ENCODE peak calls at places on chromosomes 6 and 20, in five cellular contexts. L is colonic mucosa, B is cardiac muscle cell, I is fibroblast of lung, Y is tibial artery. M is an unnamed sample.

GRCh38 chr6:62392289-62392688 is 106.3 kb upstream of the KHDRBS2 start:
- DNase-seq in B (no peak), Y (no peak), L (no peak), I (no peak), M (no peak)

GRCh38 chr6:54737247-54737646 is 109.3 kb upstream of the FAM83B start:
- DNase-seq in B (no peak), L (no peak), I (no peak), Y (no peak), M (no peak)

GRCh38 chr20:56592211-56592610 is 36.9 kb upstream of the TFAP2C start:
- DNase-seq in I (no peak), L (no peak), B (no peak), Y (no peak), M (no peak)

GRCh38 chr6:100472674-100473073 is 8.0 kb upstream of the SIM1 start:
- DNase-seq in B (no peak), L (no peak), Y (no peak), I (no peak), M (no peak)

GRCh38 chr20:33407796-33408195 is 6.5 kb upstream of the CDK5RAP1 start:
- DNase-seq in L (no peak), I (no peak), Y (no peak), B (no peak), M (no peak)

GRCh38 chr6:2961971-2962370 is 9.4 kb downstream of the SERPINB6 start:
- DNase-seq in L (peak; percentile 84), B (no peak), I (no peak), Y (no peak), M (no peak)

GRCh38 chr20:45779011-45779915 is 12.4 kb downstream of the WFDC3 start:
- DNase-seq in L (peak; percentile 90), I (peak; percentile 100), B (no peak), Y (peak; percentile 97), M (peak; percentile 92)

GRCh38 chr6:167760979-167761793 is 65.5 kb upstream of the AFDN start:
- DNase-seq in Y (peak; percentile 70), L (no peak), B (peak; percentile 40), I (peak; percentile 75), M (peak; percentile 85)

GRCh38 chr20:23456416-23456815 is 3.7 kb upstream of the CST11 start:
- DNase-seq in Y (no peak), L (no peak), I (no peak), B (no peak), M (no peak)

GRCh38 chr20:39070484-39071231 is 108.5 kb downstream of the DHX35 start:
- DNase-seq in Y (no peak), L (no peak), B (no peak), I (peak; percentile 21), M (no peak)

GRCh38 chr6:52288216-52288615 is 3.7 kb upstream of the MCM3 start:
- DNase-seq in Y (no peak), L (no peak), B (no peak), I (no peak), M (no peak)

GRCh38 chr6:161533266-161533665 is 259.4 kb upstream of the AGPAT4 start:
- DNase-seq in I (no peak), B (no peak), Y (no peak), L (no peak), M (no peak)

GRCh38 chr20:3039426-3039825 is 4.0 kb upstream of the GNRH2 start:
- DNase-seq in Y (no peak), B (no peak), L (no peak), I (no peak), M (no peak)

GRCh38 chr6:165877773-165878172 is 214.7 kb upstream of the PDE10A start:
- DNase-seq in L (no peak), Y (no peak), I (no peak), B (no peak), M (no peak)

GRCh38 chr20:32823078-32823477 is 3.3 kb downstream of the MAPRE1 start:
- DNase-seq in L (no peak), I (peak; percentile 82), Y (peak; percentile 48), B (peak; percentile 26), M (no peak)

GRCh38 chr20:39206899-39207564 is 244.9 kb downstream of the DHX35 start:
- DNase-seq in B (no peak), Y (no peak), I (no peak), L (no peak), M (no peak)

GRCh38 chr20:51160821-51161220 is 137.9 kb upstream of the KCNG1 start:
- DNase-seq in B (no peak), L (no peak), I (no peak), Y (no peak), M (no peak)

GRCh38 chr6:2462831-2463230 is 217.4 kb upstream of the GMDS start:
- DNase-seq in Y (no peak), I (no peak), B (no peak), L (no peak), M (no peak)

GRCh38 chr6:155985660-155986138 is 530.1 kb upstream of the NOX3 start:
- DNase-seq in L (no peak), Y (peak; percentile 24), I (peak; percentile 0), B (no peak), M (no peak)

GRCh38 chr20:24337074-24337473 is 132.4 kb upstream of the SYNDIG1 start:
- DNase-seq in I (peak; percentile 24), B (no peak), Y (no peak), L (no peak), M (no peak)

GRCh38 chr6:52164319-52165094 is 21.7 kb upstream of the IL17A start:
- DNase-seq in I (no peak), Y (no peak), B (no peak), L (no peak), M (no peak)

GRCh38 chr6:108027594-108027993 is 46.9 kb downstream of the OSTM1 start:
- DNase-seq in L (peak; percentile 84), I (peak; percentile 7), Y (no peak), B (no peak), M (no peak)

DNA sequence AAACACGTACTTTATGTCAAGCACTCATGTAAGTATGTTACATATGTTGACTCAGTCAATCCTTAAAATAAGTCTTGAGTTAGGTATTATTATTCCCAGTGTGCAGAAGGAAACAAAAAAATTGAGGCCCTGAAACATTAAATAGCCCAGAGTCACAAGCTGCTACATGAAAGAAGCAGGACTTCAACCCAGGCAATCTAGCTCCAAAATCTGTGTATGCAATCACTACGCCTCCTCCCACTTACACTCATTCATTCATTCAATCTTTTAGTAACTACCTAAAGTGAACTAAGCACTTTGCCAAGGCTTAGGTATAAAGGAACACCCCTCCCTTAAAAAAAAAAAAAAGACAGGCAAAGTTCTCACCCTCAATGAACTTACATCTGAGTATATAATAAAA is 9.3 kb downstream of the ARHGAP18 start:
- DNase-seq in L (no peak), B (no peak), I (no peak), Y (no peak), M (no peak)
- H3K4me1 ChIP-seq in L (peaks cover 5% of the 10 kb centered on the region), B (no peaks in the 10 kb centered on the region), I (peaks cover 7% of the 10 kb centered on the region), Y (no peaks in the 10 kb centered on the region), M (peaks cover 2% of the 10 kb centered on the region)

DNA sequence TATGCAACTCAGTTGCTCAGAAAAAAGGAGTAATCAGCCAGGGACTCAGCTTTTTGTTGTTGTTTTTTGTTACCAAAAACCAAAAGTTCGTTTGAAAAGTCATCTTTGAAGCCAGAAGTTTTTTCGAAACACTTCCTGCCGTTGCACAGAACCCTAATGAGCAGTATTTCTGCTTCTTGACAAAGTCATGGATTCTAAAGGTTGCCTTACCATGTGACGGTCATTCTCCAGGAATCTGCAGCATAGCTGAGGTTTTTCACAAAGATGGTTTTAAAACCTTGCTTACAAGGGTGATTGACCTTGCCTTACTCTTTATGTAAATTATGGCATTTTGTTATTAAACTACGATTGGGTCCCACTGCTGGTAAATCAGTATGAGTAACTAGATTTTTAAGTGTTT is 2.0 kb downstream of the RAB32 start:
- DNase-seq in B (no peak), Y (no peak), I (peak; percentile 49), L (peak; percentile 22), M (no peak)
- H3K4me3 ChIP-seq in B (no peak overlapping the region), Y (peak overlapping the region; percentile 79), I (peak overlapping the region; percentile 62), L (peak overlapping the region; percentile 64), M (peak overlapping the region; percentile 10)

DNA sequence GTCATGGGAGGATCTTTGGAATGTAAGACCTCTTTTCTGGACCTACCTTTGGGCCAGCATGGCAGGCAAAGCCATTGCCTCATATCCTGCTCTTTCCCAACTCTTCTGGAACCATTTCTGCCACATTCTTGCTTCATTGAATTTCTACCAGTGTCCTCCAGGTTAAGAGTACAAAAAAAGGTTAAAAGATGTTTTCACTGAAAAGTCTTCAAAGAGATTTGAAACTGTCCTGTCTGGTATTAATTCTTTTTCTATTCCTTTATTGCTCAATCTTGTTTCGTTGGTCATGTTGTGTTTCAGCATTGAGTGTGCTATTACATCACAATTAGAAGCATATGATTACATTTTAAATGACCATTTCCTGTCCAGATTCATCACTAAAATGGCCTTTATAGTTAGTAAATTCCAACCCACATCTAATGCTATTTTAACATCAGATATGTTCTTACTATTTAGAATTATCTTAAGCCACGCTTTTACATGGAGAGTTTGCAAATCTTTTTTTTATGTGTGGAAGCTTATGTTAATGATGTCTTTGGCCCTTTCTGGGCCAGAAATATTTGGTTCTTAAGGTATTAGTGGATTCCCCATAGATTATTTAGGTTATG is 450.9 kb downstream of the GJA1 start:
- DNase-seq in I (peak; percentile 68), Y (no peak), B (no peak), L (no peak), M (no peak)
- H3K36me3 ChIP-seq in I (no peaks in the 10 kb centered on the region), Y (no peaks in the 10 kb centered on the region), B (no peaks in the 10 kb centered on the region), L (no peaks in the 10 kb centered on the region), M (no peaks in the 10 kb centered on the region)

DNA sequence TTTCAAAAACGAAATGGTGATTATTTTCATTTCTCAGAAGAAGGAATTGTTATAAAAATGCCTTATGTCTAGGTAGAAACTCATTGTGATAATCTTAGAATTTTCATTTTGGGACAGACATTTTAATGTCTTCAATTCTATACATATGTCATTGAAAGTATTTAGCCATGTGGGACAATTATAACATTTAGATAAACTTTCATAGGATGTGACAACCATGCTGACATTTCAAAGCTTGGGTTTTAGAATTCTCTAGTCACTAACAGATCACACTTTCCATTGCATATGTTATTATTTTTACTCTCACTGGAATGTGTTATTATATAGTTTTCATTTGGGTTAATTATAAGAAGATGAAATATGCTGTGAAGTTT is 4.9 kb downstream of the TAGAP start:
- DNase-seq in L (no peak), B (no peak), I (no peak), Y (no peak), M (no peak)
- H3K4me1 ChIP-seq in L (no peaks in the 10 kb centered on the region), B (no peaks in the 10 kb centered on the region), I (no peaks in the 10 kb centered on the region), Y (no peaks in the 10 kb centered on the region), M (peaks cover 3% of the 10 kb centered on the region)

GRCh38 chr6:125918230-125918629 is 38.3 kb upstream of the HINT3 start:
- DNase-seq in I (no peak), B (no peak), Y (no peak), L (peak; percentile 40), M (no peak)
- H3K4me3 ChIP-seq in I (no peak overlapping the region), B (no peak overlapping the region), Y (no peak overlapping the region), L (no peak overlapping the region), M (no peak overlapping the region)

M was measured in ovary.